ENCODE peak calls at places on chromosomes 3 and 15, in seven cellular contexts. J is stomach; I is ascending aorta; V is NCI-H774; A is stimulated activated CD8-positive, alpha-beta memory T cell treated with anti-CD3 and anti-CD28 coated beads, Interleukin-4, amount 100 ng/mL, for 24 hours; H is globus pallidus; B is effector CD4-positive, alpha-beta T cell. T is an unnamed sample.

GRCh38 chr15:25655168-25655956 is 207.8 kb downstream of the ATP10A start:
- DNase-seq in J (no peak), I (no peak), V (no peak), A (no peak), H (no peak), B (no peak), T (no peak)

GRCh38 chr3:59994720-59995304 is 945.0 kb upstream of the CFAP20DC start:
- DNase-seq in J (no peak), I (no peak), V (no peak), A (no peak), H (no peak), B (no peak), T (no peak)

GRCh38 chr3:32819086-32819450 is 1.3 kb downstream of the TRIM71 start:
- DNase-seq in J (no peak), I (no peak), V (no peak), A (no peak), H (no peak), B (no peak), T (no peak)

GRCh38 chr15:29596266-29596665 is 226.0 kb downstream of the TJP1 start:
- DNase-seq in J (no peak), I (no peak), V (no peak), A (no peak), H (no peak), B (no peak), T (no peak)

GRCh38 chr3:178703268-178703975 is 167.2 kb downstream of the KCNMB2 start:
- DNase-seq in J (no peak), I (no peak), V (no peak), A (no peak), H (no peak), B (no peak), T (no peak)

GRCh38 chr3:43765417-43766030 is 74.8 kb downstream of the ABHD5 start:
- DNase-seq in J (no peak), I (no peak), V (no peak), A (no peak), H (no peak), B (no peak), T (no peak)

GRCh38 chr3:4660936-4661335 is 167.8 kb downstream of the ITPR1 start:
- DNase-seq in J (no peak), I (no peak), V (no peak), A (no peak), H (no peak), B (no peak), T (no peak)

GRCh38 chr3:11085078-11085840 is 69.0 kb upstream of the HRH1 start:
- DNase-seq in J (no peak), I (no peak), V (no peak), A (no peak), H (no peak), B (no peak), T (no peak)

GRCh38 chr3:29436612-29437313 is 155.9 kb downstream of the RBMS3 start:
- DNase-seq in J (no peak), I (no peak), V (no peak), A (no peak), H (no peak), B (no peak), T (no peak)

GRCh38 chr15:77508541-77509505 is 88.1 kb downstream of the HMG20A start:
- DNase-seq in J (peak; percentile 73), I (no peak), V (no peak), A (no peak), H (peak; percentile 56), B (no peak), T (no peak)

GRCh38 chr15:61063875-61064320 is 165.2 kb downstream of the RORA start:
- DNase-seq in J (no peak), I (no peak), V (peak; percentile 31), A (no peak), H (no peak), B (no peak), T (peak; percentile 15)

GRCh38 chr15:70271422-70272088 is 173.8 kb upstream of the TLE3 start:
- DNase-seq in J (no peak), I (peak; percentile 33), V (no peak), A (no peak), H (no peak), B (no peak), T (no peak)

GRCh38 chr15:66294932-66295235 is 1.5 kb downstream of the DIS3L start:
- DNase-seq in J (no peak), I (no peak), V (no peak), A (no peak), H (no peak), B (no peak), T (no peak)

GRCh38 chr15:66886686-66887273 is 178.6 kb upstream of the SMAD3 start:
- DNase-seq in J (no peak), I (no peak), V (no peak), A (no peak), H (no peak), B (no peak), T (no peak)

GRCh38 chr3:47024932-47025331 is 45.5 kb downstream of the NBEAL2 start:
- DNase-seq in J (no peak), I (no peak), V (no peak), A (no peak), H (no peak), B (no peak), T (no peak)

GRCh38 chr15:33113666-33114483 is 80.6 kb downstream of the FMN1 start:
- DNase-seq in J (no peak), I (no peak), V (no peak), A (no peak), H (no peak), B (no peak), T (no peak)

GRCh38 chr15:58755956-58756355 is 6.4 kb upstream of the ADAM10 start:
- DNase-seq in J (no peak), I (no peak), V (no peak), A (no peak), H (peak; percentile 36), B (no peak), T (no peak)

GRCh38 chr3:13891492-13892073 is 11.7 kb upstream of the WNT7A start:
- DNase-seq in J (no peak), I (no peak), V (no peak), A (no peak), H (no peak), B (no peak), T (no peak)

GRCh38 chr3:89405145-89405544 is 297.7 kb downstream of the EPHA3 start:
- DNase-seq in J (no peak), I (no peak), V (no peak), A (no peak), H (no peak), B (no peak), T (no peak)

GRCh38 chr3:155112661-155113389 is 32.7 kb downstream of the MME start:
- DNase-seq in J (no peak), I (no peak), V (no peak), A (no peak), H (no peak), B (no peak), T (no peak)

GRCh38 chr3:143000525-143000924 is 845 bp upstream of the U2SURP start:
- DNase-seq in J (no peak), I (no peak), V (no peak), A (no peak), H (no peak), B (no peak), T (no peak)

GRCh38 chr3:63513801-63514200 is 138.7 kb upstream of the SNTN start:
- DNase-seq in J (no peak), I (no peak), V (no peak), A (no peak), H (no peak), B (no peak), T (no peak)

GRCh38 chr3:196207159-196207832 is 3.9 kb downstream of the ZDHHC19 start:
- DNase-seq in J (no peak), I (no peak), V (no peak), A (no peak), H (no peak), B (no peak), T (no peak)

GRCh38 chr3:128903501-128903900 is 24.1 kb downstream of the ACAD9 start:
- DNase-seq in J (no peak), I (no peak), V (no peak), A (no peak), H (no peak), B (no peak), T (no peak)

GRCh38 chr15:73900129-73900712 is 26.0 kb upstream of the LOXL1 start:
- DNase-seq in J (no peak), I (no peak), V (no peak), A (no peak), H (no peak), B (no peak), T (no peak)

GRCh38 chr3:8266679-8267267 is 234.8 kb upstream of the LMCD1 start:
- DNase-seq in J (no peak), I (no peak), V (no peak), A (no peak), H (peak; percentile 31), B (no peak), T (no peak)

GRCh38 chr3:65877160-65877559 is 161.6 kb downstream of the MAGI1 start:
- DNase-seq in J (no peak), I (no peak), V (no peak), A (no peak), H (no peak), B (no peak), T (no peak)

GRCh38 chr15:89401636-89402252 is 67.1 kb upstream of the POLG start:
- DNase-seq in J (no peak), I (no peak), V (no peak), A (no peak), H (no peak), B (no peak), T (no peak)

GRCh38 chr15:97652700-97653167 is 307.8 kb upstream of the ARRDC4 start:
- DNase-seq in J (no peak), I (no peak), V (peak; percentile 29), A (no peak), H (no peak), B (no peak), T (no peak)

GRCh38 chr3:56630966-56631365 is 52.1 kb downstream of the TASOR start:
- DNase-seq in J (no peak), I (no peak), V (no peak), A (no peak), H (no peak), B (no peak), T (no peak)

GRCh38 chr15:39472661-39473657 is 107.9 kb upstream of the THBS1 start:
- DNase-seq in J (peak; percentile 58), I (peak; percentile 57), V (no peak), A (no peak), H (peak; percentile 11), B (no peak), T (no peak)

GRCh38 chr15:95684693-95685115 is 645.8 kb upstream of the NR2F2 start:
- DNase-seq in J (no peak), I (no peak), V (no peak), A (no peak), H (no peak), B (no peak), T (no peak)

T was measured in cerebellar nuclear complex.